ENCODE peak calls at places on chromosomes 2 and 18, in ten cellular contexts. P is coronary artery, N is GM10248, W is heart right ventricle, L is RWPE1, Y is upper lobe of right lung, S is NB4, C is GM20000, G is psoas muscle, R is cardiac muscle cell. M is an unnamed sample.

GRCh38 chr2:124805060-124805459 is 780.0 kb downstream of the CNTNAP5 start:
- DNase-seq in P (no peak), N (peak), W (no peak), L (no peak), Y (no peak), S (no peak), C (peak), G (no peak), R (no peak), M (peak)

GRCh38 chr2:42314892-42315468 is 46.0 kb downstream of the COX7A2L start:
- DNase-seq in P (no peak), N (no peak), W (no peak), L (peak), Y (no peak), S (peak), C (no peak), G (no peak), R (no peak), M (no peak)

GRCh38 chr2:239768031-239768800 is 256.9 kb downstream of the NDUFA10 start:
- DNase-seq in P (no peak), N (no peak), W (no peak), L (no peak), Y (peak), S (no peak), C (no peak), G (no peak), R (no peak), M (no peak)

GRCh38 chr2:177881001-177881748 is 191.4 kb downstream of the PDE11A start:
- DNase-seq in P (no peak), N (no peak), W (no peak), L (no peak), Y (no peak), S (no peak), C (no peak), G (no peak), R (no peak), M (no peak)

GRCh38 chr2:105870858-105871257 is 126.1 kb downstream of the NCK2 start:
- DNase-seq in P (peak), N (no peak), W (no peak), L (no peak), Y (no peak), S (no peak), C (no peak), G (no peak), R (no peak), M (no peak)

GRCh38 chr2:120109186-120110061 is 96.5 kb downstream of the EPB41L5 start:
- DNase-seq in P (no peak), N (peak), W (peak), L (peak), Y (no peak), S (peak), C (peak), G (no peak), R (no peak), M (peak)

GRCh38 chr2:191165190-191165643 is 14.4 kb upstream of the STAT4 start:
- DNase-seq in P (no peak), N (peak), W (no peak), L (peak), Y (no peak), S (peak), C (peak), G (no peak), R (peak), M (peak)

GRCh38 chr2:50492452-50492851 is 539.5 kb downstream of the NRXN1 start:
- DNase-seq in P (no peak), N (peak), W (peak), L (peak), Y (no peak), S (peak), C (peak), G (no peak), R (peak), M (peak)

GRCh38 chr2:126586321-126586720 is 69.6 kb upstream of the GYPC start:
- DNase-seq in P (no peak), N (no peak), W (peak), L (no peak), Y (no peak), S (no peak), C (no peak), G (no peak), R (no peak), M (no peak)

GRCh38 chr2:72581560-72582181 is 244.2 kb downstream of the EXOC6B start:
- DNase-seq in P (no peak), N (no peak), W (no peak), L (no peak), Y (no peak), S (peak), C (no peak), G (no peak), R (no peak), M (no peak)
- TF ChIP-seq CTCF in P (no peak), N (no peak), W (no peak), L (no peak), Y (no peak), S (no peak), C (no peak), G (no peak), R (no peak), M (no peak)

GRCh38 chr2:109222825-109223471 is 93.9 kb downstream of the SH3RF3 start:
- DNase-seq in P (no peak), N (no peak), W (no peak), L (no peak), Y (peak), S (no peak), C (no peak), G (no peak), R (no peak), M (no peak)
- TF ChIP-seq CTCF in P (no peak), N (no peak), W (no peak), L (no peak), Y (no peak), S (no peak), C (no peak), G (no peak), R (peak), M (no peak)

DNA sequence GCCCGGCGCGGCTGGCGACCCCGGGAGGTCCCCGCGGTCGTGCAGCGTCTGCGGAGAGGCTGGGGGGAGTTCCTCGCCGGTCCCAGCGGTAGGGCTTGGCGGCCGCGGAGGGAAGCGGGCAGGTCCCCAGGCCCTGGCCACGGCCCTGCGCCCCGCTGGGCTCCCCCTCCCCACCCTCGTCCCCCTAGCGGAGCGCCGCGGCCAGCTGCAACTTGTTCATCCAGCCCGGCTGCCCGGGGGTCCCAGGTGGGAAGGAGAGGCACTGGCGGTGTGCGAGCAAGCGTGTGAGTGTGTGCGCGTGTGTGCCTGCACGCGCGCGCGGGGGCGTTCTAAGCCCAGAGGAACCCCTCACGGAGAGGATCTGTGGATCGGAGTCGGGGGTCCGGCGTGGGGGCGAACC is 1.3 kb downstream of the PTPRM start:
- DNase-seq in P (peak), N (no peak), W (peak), L (no peak), Y (peak), S (no peak), C (no peak), G (peak), R (peak), M (no peak)
- TF ChIP-seq CTCF in P (no peak), N (no peak), W (peak), L (peak), Y (peak), S (no peak), C (no peak), G (no peak), R (peak), M (no peak)

DNA sequence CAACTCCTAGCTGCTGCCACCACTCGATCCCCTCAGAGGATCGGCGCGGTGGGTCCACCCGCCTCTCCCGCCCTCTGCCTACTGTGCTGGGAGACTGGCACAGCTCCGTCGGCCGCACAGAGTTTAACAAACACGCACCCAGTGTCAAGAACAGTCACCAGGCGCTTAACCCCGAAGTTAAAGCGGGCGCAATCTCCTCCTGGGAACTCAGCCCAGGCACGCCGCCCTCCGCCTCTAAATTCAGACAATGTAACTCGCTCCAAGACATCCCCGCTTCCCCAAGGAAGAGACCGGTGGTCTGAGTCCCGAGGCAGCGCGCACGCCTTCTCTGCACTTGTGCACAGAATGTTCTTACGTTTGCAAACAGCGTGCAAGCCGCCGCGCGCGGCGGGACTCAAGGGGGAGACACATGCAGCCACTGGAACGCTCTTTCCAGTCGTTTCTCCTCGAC is 533 bp downstream of the CXCR4 start:
- DNase-seq in P (no peak), N (peak), W (peak), L (no peak), Y (peak), S (peak), C (peak), G (peak), R (peak), M (peak)
- TF ChIP-seq CTCF in P (no peak), N (peak), W (no peak), L (no peak), Y (peak), S (no peak), C (no peak), G (peak), R (peak), M (no peak)

DNA sequence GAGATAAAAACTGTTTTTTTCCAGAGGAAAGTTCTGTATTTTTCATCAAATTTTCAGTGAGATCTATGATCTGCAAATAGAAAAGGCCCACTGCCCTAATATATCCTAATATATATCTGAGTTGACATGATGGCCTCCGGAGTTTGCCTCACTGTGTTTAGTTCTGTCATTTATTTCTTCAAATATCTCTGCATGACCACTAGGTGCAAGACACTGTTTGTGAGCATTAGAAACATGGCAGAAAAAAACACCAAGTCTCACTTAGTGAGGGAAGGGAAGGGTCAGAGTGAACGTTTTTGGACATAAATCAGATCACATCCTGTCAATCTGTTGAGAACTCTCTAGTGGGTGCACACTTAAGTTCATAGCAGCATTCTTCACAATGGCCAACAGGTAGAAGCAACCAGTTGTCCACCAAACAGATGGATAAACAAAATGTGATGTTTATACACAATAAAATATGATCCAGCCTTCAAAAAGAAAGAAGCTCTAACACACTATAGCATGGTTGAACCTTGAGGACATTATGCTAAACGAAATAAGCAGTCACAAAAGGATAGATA is 53.4 kb downstream of the SPIRE1 start:
- DNase-seq in P (no peak), N (no peak), W (no peak), L (no peak), Y (no peak), S (no peak), C (no peak), G (no peak), R (no peak), M (no peak)
- TF ChIP-seq CTCF in P (no peak), N (no peak), W (no peak), L (no peak), Y (no peak), S (no peak), C (no peak), G (no peak), R (peak), M (no peak)

DNA sequence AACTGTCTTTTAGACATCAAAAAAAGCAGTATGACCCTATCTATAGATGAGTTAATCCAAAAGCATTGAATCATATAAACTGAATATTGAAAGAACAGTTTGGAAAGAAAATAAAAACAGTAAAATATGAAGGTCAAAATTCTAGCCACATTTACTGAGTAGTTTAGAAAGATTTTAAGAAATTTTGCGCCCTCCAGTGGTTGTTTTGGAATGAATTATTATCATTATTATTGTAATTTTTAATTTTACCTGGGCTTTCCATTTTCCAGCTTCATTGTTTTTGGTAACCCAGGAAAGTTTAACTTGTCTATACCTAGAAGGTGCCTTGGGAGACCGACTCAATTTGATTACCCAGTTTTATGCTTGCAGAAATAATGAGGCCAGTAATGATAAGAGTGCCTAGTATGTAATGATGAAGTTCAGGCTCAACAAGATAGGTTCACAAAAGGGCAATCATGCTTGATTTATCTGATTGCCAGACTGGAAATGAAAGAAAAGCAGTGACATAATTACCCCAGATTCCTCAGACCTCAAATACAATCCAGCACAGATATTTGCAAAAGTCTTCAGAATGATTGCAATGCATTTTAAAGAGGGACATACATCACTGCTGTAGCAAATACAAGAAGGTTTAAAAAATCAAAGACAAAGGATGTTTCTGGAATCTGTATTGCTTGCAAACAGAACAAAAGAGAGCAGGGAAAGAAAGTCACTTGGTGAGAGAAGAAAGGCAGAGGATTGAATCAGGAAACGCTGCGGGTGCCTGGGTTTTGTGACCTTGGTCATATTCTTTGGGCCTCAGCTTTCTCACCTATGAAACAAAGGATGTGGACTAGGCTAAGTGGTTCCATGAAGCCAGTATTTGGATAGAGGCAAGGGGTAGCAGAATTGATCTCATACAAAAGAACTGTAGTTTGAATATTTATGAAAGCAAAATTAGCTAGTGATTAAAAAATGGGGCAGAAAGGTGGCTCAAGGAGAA is 153.8 kb downstream of the MAP2 start:
- DNase-seq in P (no peak), N (peak), W (no peak), L (peak), Y (no peak), S (peak), C (no peak), G (no peak), R (peak), M (peak)
- TF ChIP-seq CTCF in P (no peak), N (peak), W (peak), L (peak), Y (peak), S (peak), C (peak), G (peak), R (peak), M (peak)

DNA sequence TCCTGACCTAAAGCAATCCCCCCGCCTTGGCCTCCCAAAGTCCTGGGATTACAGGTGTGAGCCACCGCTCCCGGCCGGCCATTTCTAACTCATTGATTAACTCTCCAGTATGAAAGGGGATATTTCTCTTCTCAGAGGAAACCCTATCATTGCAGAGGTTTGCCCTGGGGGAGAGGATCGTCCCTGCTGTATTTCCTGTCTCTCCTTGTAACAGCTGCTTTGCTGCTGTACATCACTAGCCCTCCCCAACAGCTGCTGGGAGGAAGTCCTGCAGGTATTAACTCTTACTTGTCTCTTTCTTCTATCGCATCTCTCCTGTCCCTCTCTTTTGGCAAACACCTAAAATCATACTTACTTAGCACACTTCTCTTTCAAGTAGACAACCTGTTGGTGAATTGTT is 219.0 kb upstream of the DSEL start:
- DNase-seq in P (no peak), N (no peak), W (no peak), L (no peak), Y (no peak), S (no peak), C (no peak), G (no peak), R (no peak), M (no peak)
- TF ChIP-seq CTCF in P (no peak), N (no peak), W (no peak), L (no peak), Y (no peak), S (no peak), C (no peak), G (no peak), R (no peak), M (no peak)

GRCh38 chr2:237865623-237866041 is 6.2 kb downstream of the RAMP1 start:
- DNase-seq in P (no peak), N (no peak), W (no peak), L (no peak), Y (peak), S (peak), C (no peak), G (no peak), R (peak), M (no peak)
- TF ChIP-seq CTCF in P (no peak), N (peak), W (no peak), L (no peak), Y (no peak), S (peak), C (no peak), G (no peak), R (peak), M (no peak)

DNA sequence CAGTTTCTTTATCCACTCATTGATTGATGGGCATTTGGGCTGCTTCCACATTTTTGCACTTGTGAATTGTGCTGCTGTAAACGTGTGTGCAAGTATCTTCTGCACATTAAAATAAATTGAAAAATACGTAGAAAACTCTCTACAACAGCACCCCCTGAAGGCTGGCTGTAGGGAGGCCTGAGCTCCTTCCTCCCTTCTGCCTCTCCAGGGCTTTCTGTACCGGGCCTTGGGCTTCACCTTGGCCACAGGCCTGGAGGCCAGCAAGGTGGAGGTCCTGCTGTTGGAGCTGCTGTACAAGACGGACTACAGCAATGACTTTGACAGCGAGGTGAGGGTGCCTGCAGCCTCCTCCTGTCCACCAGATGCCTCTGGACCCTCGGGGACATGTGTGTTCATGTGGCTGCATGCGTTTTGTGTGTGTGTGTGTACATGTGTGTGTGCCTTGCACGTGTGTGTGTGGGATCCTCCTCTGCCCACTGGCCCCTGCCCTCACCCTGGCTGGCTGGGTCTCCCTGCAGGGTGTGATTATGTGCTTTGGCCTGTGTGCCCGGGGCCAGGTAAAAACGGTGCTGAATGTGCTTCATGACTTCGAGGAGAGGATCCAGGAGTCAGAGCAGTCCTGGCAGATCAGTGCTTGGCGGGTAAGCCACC is 29.2 kb downstream of the MROH2A start:
- DNase-seq in P (peak), N (no peak), W (no peak), L (no peak), Y (peak), S (no peak), C (no peak), G (no peak), R (no peak), M (no peak)
- TF ChIP-seq CTCF in P (no peak), N (no peak), W (no peak), L (no peak), Y (no peak), S (no peak), C (no peak), G (no peak), R (no peak), M (peak)

GRCh38 chr18:37019157-37019571 is 190.2 kb downstream of the KIAA1328 start:
- DNase-seq in P (no peak), N (no peak), W (no peak), L (peak), Y (peak), S (peak), C (no peak), G (no peak), R (peak), M (no peak)
- TF ChIP-seq CTCF in P (no peak), N (no peak), W (no peak), L (no peak), Y (peak), S (peak), C (no peak), G (no peak), R (peak), M (no peak)